ENCODE peak calls at places on chromosomes 1 and 21, in ten cellular contexts. F, M, Z, V, N, W, P, I, Q and H are unnamed samples.

GRCh38 chr21:46196733-46197132 is 12.5 kb upstream of the SPATC1L start:
- DNase-seq in F (no peak), M (no peak), Z (no peak), V (no peak), N (no peak), W (no peak), P (peak), I (peak), Q (peak), H (no peak)

GRCh38 chr1:48026275-48026674 is 29.1 kb upstream of the TRABD2B start:
- DNase-seq in F (no peak), M (no peak), Z (no peak), V (no peak), N (no peak), W (no peak), P (no peak), I (no peak), Q (no peak), H (no peak)

GRCh38 chr21:29704719-29705118 is 235.1 kb downstream of the GRIK1 start:
- DNase-seq in F (no peak), M (no peak), Z (no peak), V (no peak), N (no peak), W (no peak), P (no peak), I (no peak), Q (no peak), H (no peak)

GRCh38 chr21:35619184-35619583 is 441.1 kb downstream of the SETD4 start:
- DNase-seq in F (no peak), M (no peak), Z (no peak), V (no peak), N (no peak), W (no peak), P (no peak), I (no peak), Q (no peak), H (no peak)

GRCh38 chr1:205663286-205663994 is 16.9 kb downstream of the SLC45A3 start:
- DNase-seq in F (no peak), M (no peak), Z (no peak), V (no peak), N (no peak), W (no peak), P (no peak), I (no peak), Q (no peak), H (no peak)

GRCh38 chr1:26848947-26849774 is 13.8 kb upstream of the SFN start:
- DNase-seq in F (peak), M (no peak), Z (no peak), V (no peak), N (no peak), W (no peak), P (peak), I (peak), Q (no peak), H (no peak)

GRCh38 chr1:234507089-234507488 is 28.1 kb upstream of the TARBP1 start:
- DNase-seq in F (no peak), M (no peak), Z (no peak), V (no peak), N (no peak), W (no peak), P (no peak), I (no peak), Q (no peak), H (no peak)

GRCh38 chr1:223326776-223327175 is 37.2 kb downstream of the SUSD4 start:
- DNase-seq in F (no peak), M (no peak), Z (no peak), V (no peak), N (no peak), W (no peak), P (no peak), I (no peak), Q (no peak), H (no peak)

GRCh38 chr1:33110477-33110876 is 29.5 kb downstream of the AZIN2 start:
- DNase-seq in F (no peak), M (no peak), Z (no peak), V (no peak), N (no peak), W (no peak), P (no peak), I (no peak), Q (no peak), H (no peak)

GRCh38 chr1:107975861-107976260 is 10.9 kb upstream of the VAV3 start:
- DNase-seq in F (no peak), M (no peak), Z (no peak), V (no peak), N (no peak), W (no peak), P (no peak), I (no peak), Q (no peak), H (no peak)

GRCh38 chr1:7538033-7538432 is 233.1 kb upstream of the VAMP3 start:
- DNase-seq in F (no peak), M (no peak), Z (peak), V (no peak), N (no peak), W (no peak), P (no peak), I (no peak), Q (no peak), H (no peak)

GRCh38 chr1:205032512-205032911 is 10.5 kb upstream of the CNTN2 start:
- DNase-seq in F (no peak), M (no peak), Z (no peak), V (no peak), N (no peak), W (no peak), P (no peak), I (no peak), Q (no peak), H (no peak)

GRCh38 chr1:157154940-157155514 is 16.8 kb upstream of the ETV3 start:
- DNase-seq in F (peak), M (no peak), Z (peak), V (peak), N (no peak), W (no peak), P (peak), I (peak), Q (peak), H (no peak)

DNA sequence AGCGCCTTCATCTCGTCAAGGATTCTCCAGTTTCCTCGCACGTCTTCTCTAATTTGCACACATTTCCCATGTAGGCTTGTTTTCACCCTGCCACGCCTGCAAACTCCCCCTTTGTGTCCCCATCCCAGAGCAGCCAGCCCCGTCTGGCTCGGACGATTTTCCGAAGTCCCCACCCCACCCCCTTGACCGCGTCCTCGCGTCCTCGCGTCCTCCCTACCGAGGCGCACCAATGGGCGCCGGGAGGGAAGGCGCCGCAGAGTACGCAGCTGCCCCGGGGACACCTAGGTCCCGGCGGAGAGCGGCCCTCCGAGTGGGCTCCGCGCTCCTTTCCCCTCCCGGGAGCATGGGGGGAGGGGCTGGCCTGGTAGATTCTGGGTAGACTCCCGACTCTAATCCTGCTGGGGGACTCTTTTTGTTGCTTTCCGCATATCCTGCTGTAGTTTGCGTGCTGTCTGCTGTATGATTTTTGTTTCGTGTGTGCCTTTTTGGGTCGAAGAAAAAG is 1.3 kb downstream of the CACHD1 start:
- DNase-seq in F (peak), M (no peak), Z (peak), V (peak), N (peak), W (no peak), P (peak), I (peak), Q (peak), H (no peak)
- H3K27ac ChIP-seq in F (peak), M (no peak), Z (no peak), V (peak), N (no peak), W (no peak), P (peak), I (peak), Q (peak), H (no peak)

GRCh38 chr1:165836664-165837482 is 9.5 kb downstream of the UCK2 start:
- DNase-seq in F (no peak), M (no peak), Z (no peak), V (peak), N (no peak), W (no peak), P (no peak), I (no peak), Q (no peak), H (no peak)
- H3K27ac ChIP-seq in F (no peak), M (no peak), Z (peak), V (peak), N (no peak), W (no peak), P (no peak), I (no peak), Q (no peak), H (no peak)

GRCh38 chr1:66090863-66091457 is 298.3 kb downstream of the PDE4B start:
- DNase-seq in F (no peak), M (no peak), Z (no peak), V (peak), N (peak), W (no peak), P (no peak), I (no peak), Q (no peak), H (no peak)

GRCh38 chr1:66088787-66089186 is 296.1 kb downstream of the PDE4B start:
- DNase-seq in F (no peak), M (no peak), Z (no peak), V (no peak), N (no peak), W (no peak), P (no peak), I (no peak), Q (no peak), H (no peak)

GRCh38 chr1:66084442-66084841 is 291.7 kb downstream of the PDE4B start:
- DNase-seq in F (no peak), M (no peak), Z (no peak), V (peak), N (no peak), W (no peak), P (no peak), I (no peak), Q (no peak), H (no peak)

GRCh38 chr1:66085600-66085999 is 292.9 kb downstream of the PDE4B start:
- DNase-seq in F (no peak), M (no peak), Z (no peak), V (no peak), N (no peak), W (no peak), P (no peak), I (no peak), Q (no peak), H (no peak)
- H3K27ac ChIP-seq in F (no peak), M (no peak), Z (no peak), V (no peak), N (no peak), W (no peak), P (no peak), I (no peak), Q (no peak), H (no peak)

DNA sequence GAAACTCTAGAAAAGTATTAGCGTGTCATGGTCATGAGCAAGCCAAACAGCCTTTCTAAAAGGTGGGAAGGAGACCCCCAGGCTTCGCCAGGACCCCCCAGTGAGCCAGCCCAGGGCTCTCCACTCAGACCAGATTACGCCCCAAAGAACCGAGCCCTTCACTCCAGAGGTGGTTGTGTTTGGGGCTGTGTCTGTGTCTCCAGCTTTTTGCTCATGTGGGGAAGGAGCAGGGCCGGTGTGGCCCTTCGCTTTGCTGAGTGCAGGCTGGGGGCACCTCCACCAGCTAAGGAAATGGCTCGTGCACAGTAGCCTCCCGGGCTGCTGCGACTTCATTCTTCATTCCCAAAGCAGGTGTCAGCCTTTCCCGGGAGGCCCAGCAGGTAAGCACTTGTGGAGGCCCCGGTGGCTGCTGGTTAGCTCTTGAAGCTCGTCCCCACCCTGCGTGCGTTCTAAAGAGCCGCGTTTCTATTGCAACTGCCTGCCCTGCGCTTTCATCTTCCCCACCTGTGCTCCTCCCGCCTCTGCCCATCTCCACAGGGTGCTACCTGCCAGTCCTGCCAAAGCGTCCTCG is 531 bp downstream of the TSPEAR start:
- DNase-seq in F (no peak), M (no peak), Z (peak), V (peak), N (no peak), W (no peak), P (peak), I (peak), Q (no peak), H (no peak)
- H3K27ac ChIP-seq in F (no peak), M (no peak), Z (no peak), V (no peak), N (no peak), W (no peak), P (no peak), I (no peak), Q (no peak), H (no peak)